ENCODE peak calls at places on chromosomes 12 and 14, in five cellular contexts. One of them, this sample, is unnamed.

GRCh38 chr14:50828738-50829471 is 2.1 kb downstream of the NIN start:
- DNase-seq in HepG2: no peak
- DNase-seq in GM12878: no peak
- DNase-seq in K562: no peak
- DNase-seq in A549: no peak
- DNase-seq in this sample: no peak

GRCh38 chr12:44369967-44370366 is 506.1 kb downstream of the NELL2 start:
- DNase-seq in K562: no peak
- DNase-seq in A549: no peak
- DNase-seq in GM12878: no peak
- DNase-seq in HepG2: no peak
- DNase-seq in this sample: no peak

GRCh38 chr12:57148469-57149308 is 1.3 kb upstream of the LRP1-AS start:
- DNase-seq in K562: no peak
- DNase-seq in GM12878: no peak
- DNase-seq in HepG2: peak; percentile 73
- DNase-seq in A549: no peak
- DNase-seq in this sample: peak; percentile 77

GRCh38 chr12:3559601-3560294 is 68.7 kb downstream of the PRMT8 start:
- DNase-seq in A549: no peak
- DNase-seq in GM12878: no peak
- DNase-seq in K562: no peak
- DNase-seq in HepG2: no peak
- DNase-seq in this sample: no peak

GRCh38 chr12:19689801-19690472 is 250.6 kb downstream of the AEBP2 start:
- DNase-seq in GM12878: no peak
- DNase-seq in HepG2: no peak
- DNase-seq in K562: no peak
- DNase-seq in A549: no peak
- DNase-seq in this sample: no peak

GRCh38 chr12:64785816-64786215 is 26.6 kb upstream of the GNS start:
- DNase-seq in K562: no peak
- DNase-seq in A549: no peak
- DNase-seq in GM12878: no peak
- DNase-seq in HepG2: no peak
- DNase-seq in this sample: no peak

GRCh38 chr12:54725233-54725843 is 77.2 kb upstream of the DCD start:
- DNase-seq in HepG2: peak; percentile 30
- DNase-seq in A549: peak; percentile 38
- DNase-seq in K562: no peak
- DNase-seq in GM12878: no peak
- DNase-seq in this sample: no peak

GRCh38 chr12:50033317-50033679 is 8.0 kb upstream of the RACGAP1 start:
- DNase-seq in GM12878: no peak
- DNase-seq in K562: no peak
- DNase-seq in A549: no peak
- DNase-seq in HepG2: no peak
- DNase-seq in this sample: no peak

GRCh38 chr12:110619534-110619953 is 5.6 kb downstream of the TCTN1 start:
- DNase-seq in K562: no peak
- DNase-seq in A549: no peak
- DNase-seq in GM12878: peak; percentile 80
- DNase-seq in HepG2: no peak
- DNase-seq in this sample: peak; percentile 29

GRCh38 chr14:93099187-93099586 is 16.5 kb downstream of the ITPK1 start:
- DNase-seq in A549: no peak
- DNase-seq in HepG2: no peak
- DNase-seq in GM12878: no peak
- DNase-seq in K562: no peak
- DNase-seq in this sample: no peak

GRCh38 chr14:106551265-106551664 is 1024.9 kb downstream of the TMEM121 start:
- DNase-seq in A549: no peak
- DNase-seq in HepG2: no peak
- DNase-seq in K562: no peak
- DNase-seq in GM12878: no peak
- DNase-seq in this sample: no peak

GRCh38 chr12:117596968-117597367 is 235.5 kb upstream of the NOS1 start:
- DNase-seq in A549: no peak
- DNase-seq in K562: no peak
- DNase-seq in HepG2: no peak
- DNase-seq in GM12878: no peak
- DNase-seq in this sample: no peak

GRCh38 chr12:57242691-57243454 is 8.1 kb downstream of the STAC3 start:
- DNase-seq in GM12878: no peak
- DNase-seq in A549: peak; percentile 81
- DNase-seq in HepG2: peak; percentile 38
- DNase-seq in K562: peak; percentile 68
- DNase-seq in this sample: peak; percentile 35

GRCh38 chr12:120175062-120175461 is 19.5 kb downstream of the GCN1 start:
- DNase-seq in HepG2: no peak
- DNase-seq in A549: no peak
- DNase-seq in GM12878: peak; percentile 57
- DNase-seq in K562: no peak
- DNase-seq in this sample: no peak

GRCh38 chr14:77347746-77348145 is 26.9 kb downstream of the GSTZ1 start:
- DNase-seq in GM12878: no peak
- DNase-seq in A549: no peak
- DNase-seq in HepG2: no peak
- DNase-seq in K562: no peak
- DNase-seq in this sample: no peak

GRCh38 chr12:57541717-57542116 is 5.3 kb downstream of the DCTN2 start:
- DNase-seq in A549: no peak
- DNase-seq in GM12878: no peak
- DNase-seq in HepG2: no peak
- DNase-seq in K562: no peak
- DNase-seq in this sample: no peak

GRCh38 chr14:34580381-34580780 is 40.9 kb upstream of the EAPP start:
- DNase-seq in A549: no peak
- DNase-seq in GM12878: no peak
- DNase-seq in HepG2: no peak
- DNase-seq in K562: no peak
- DNase-seq in this sample: no peak

GRCh38 chr12:105677672-105678071 is 347.2 kb downstream of the C12orf75 start:
- DNase-seq in A549: no peak
- DNase-seq in K562: no peak
- DNase-seq in GM12878: no peak
- DNase-seq in HepG2: no peak
- DNase-seq in this sample: no peak

GRCh38 chr14:50070840-50071548 is 45.4 kb downstream of the VCPKMT start:
- DNase-seq in K562: no peak
- DNase-seq in GM12878: no peak
- DNase-seq in HepG2: no peak
- DNase-seq in A549: no peak
- DNase-seq in this sample: no peak

GRCh38 chr14:64444984-64445845 is 20.1 kb upstream of the AKAP5 start:
- DNase-seq in A549: no peak
- DNase-seq in K562: no peak
- DNase-seq in HepG2: no peak
- DNase-seq in GM12878: peak; percentile 84
- DNase-seq in this sample: peak; percentile 77

GRCh38 chr12:106982229-106982628 is 4.7 kb downstream of the MTERF2 start:
- DNase-seq in K562: no peak
- DNase-seq in HepG2: no peak
- DNase-seq in GM12878: no peak
- DNase-seq in A549: no peak
- DNase-seq in this sample: peak; percentile 34

GRCh38 chr14:51613436-51613835 is 38.3 kb upstream of the FRMD6 start:
- DNase-seq in GM12878: no peak
- DNase-seq in A549: no peak
- DNase-seq in HepG2: no peak
- DNase-seq in K562: no peak
- DNase-seq in this sample: no peak

GRCh38 chr14:95307402-95308041 is 12.2 kb downstream of the CLMN start:
- DNase-seq in K562: no peak
- DNase-seq in GM12878: no peak
- DNase-seq in A549: no peak
- DNase-seq in HepG2: no peak
- DNase-seq in this sample: no peak

GRCh38 chr14:64493455-64493854 is 10.2 kb downstream of the ZBTB25 start:
- DNase-seq in HepG2: no peak
- DNase-seq in GM12878: no peak
- DNase-seq in K562: no peak
- DNase-seq in A549: no peak
- DNase-seq in this sample: no peak

GRCh38 chr12:15979096-15980091 is 68.3 kb downstream of the DERA start:
- DNase-seq in HepG2: peak; percentile 38
- DNase-seq in GM12878: no peak
- DNase-seq in A549: peak; percentile 51
- DNase-seq in K562: peak; percentile 34
- DNase-seq in this sample: peak; percentile 93
- TF ChIP-seq SMC3 in HepG2: no peak
- TF ChIP-seq SMC3 in GM12878: no peak
- TF ChIP-seq SMC3 in A549: no peak
- TF ChIP-seq SMC3 in K562: no peak
- TF ChIP-seq SMC3 in this sample: no peak

GRCh38 chr12:121582583-121583333 is 1.9 kb upstream of the KDM2B start:
- DNase-seq in K562: peak; percentile 43
- DNase-seq in A549: no peak
- DNase-seq in GM12878: no peak
- DNase-seq in HepG2: peak; percentile 86
- DNase-seq in this sample: no peak

GRCh38 chr12:121579190-121579791 is 1.5 kb downstream of the KDM2B start:
- DNase-seq in HepG2: no peak
- DNase-seq in GM12878: no peak
- DNase-seq in K562: peak; percentile 65
- DNase-seq in A549: no peak
- DNase-seq in this sample: no peak

GRCh38 chr12:121579981-121580868 is 598 bp downstream of the KDM2B start:
- DNase-seq in GM12878: no peak
- DNase-seq in HepG2: peak; percentile 34
- DNase-seq in K562: peak; percentile 83
- DNase-seq in A549: peak; percentile 58
- DNase-seq in this sample: peak; percentile 55

GRCh38 chr12:121581681-121582439 is 1.0 kb upstream of the KDM2B start:
- DNase-seq in HepG2: no peak
- DNase-seq in A549: no peak
- DNase-seq in GM12878: no peak
- DNase-seq in K562: peak; percentile 65
- DNase-seq in this sample: peak; percentile 50

DNA sequence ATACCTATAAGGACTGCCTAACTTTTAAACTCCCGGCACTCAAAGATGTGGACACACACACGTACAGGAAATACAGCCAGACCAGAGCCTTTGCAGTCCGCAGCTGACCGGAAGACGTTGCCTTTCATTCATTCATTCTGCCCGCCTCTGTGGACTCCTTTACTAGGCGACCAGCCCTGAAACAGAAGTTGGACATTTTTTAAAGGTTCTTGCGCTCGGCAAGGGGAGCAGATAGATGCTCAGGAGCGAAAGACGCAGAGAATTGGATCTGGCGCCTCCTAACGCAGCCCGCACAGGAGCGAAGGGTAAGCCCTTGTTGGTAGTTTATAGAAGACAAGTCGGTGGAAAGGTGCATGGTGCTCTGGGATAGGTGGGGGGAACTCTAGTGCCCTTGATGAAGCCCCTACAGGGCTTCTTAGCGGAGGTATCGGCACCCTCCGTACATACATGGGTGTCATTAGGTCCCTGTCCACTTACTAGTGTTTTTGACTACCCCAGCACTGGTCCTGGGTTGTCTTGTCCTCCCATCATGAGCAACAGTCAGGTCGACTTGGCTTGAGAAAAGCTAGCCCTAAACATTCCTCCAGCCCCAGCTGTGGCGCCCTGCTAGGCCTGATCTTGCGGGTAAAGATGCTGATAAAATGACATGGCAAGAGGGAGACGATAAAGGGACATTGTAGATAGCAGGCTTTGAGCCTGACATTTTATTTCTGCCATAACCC is at the start of gene KDM2B:
- DNase-seq in GM12878: no peak
- DNase-seq in K562: peak; percentile 50
- DNase-seq in A549: no peak
- DNase-seq in HepG2: peak; percentile 63
- DNase-seq in this sample: peak; percentile 67
- TF ChIP-seq BHLHE40 in GM12878: no peak
- TF ChIP-seq BHLHE40 in K562: no peak
- TF ChIP-seq BHLHE40 in A549: no peak
- TF ChIP-seq BHLHE40 in HepG2: no peak
- TF ChIP-seq BHLHE40 in this sample: no peak

GRCh38 chr12:13075786-13076570 is 27.5 kb downstream of the GSG1 start:
- DNase-seq in GM12878: no peak
- DNase-seq in K562: no peak
- DNase-seq in A549: no peak
- DNase-seq in HepG2: no peak
- DNase-seq in this sample: no peak

GRCh38 chr12:13071305-13072280 is 27.4 kb downstream of the FAM234B start:
- DNase-seq in A549: no peak
- DNase-seq in K562: no peak
- DNase-seq in HepG2: no peak
- DNase-seq in GM12878: no peak
- DNase-seq in this sample: no peak

GRCh38 chr12:13073191-13073590 is 29.0 kb downstream of the FAM234B start:
- DNase-seq in K562: no peak
- DNase-seq in A549: no peak
- DNase-seq in HepG2: no peak
- DNase-seq in GM12878: no peak
- DNase-seq in this sample: peak; percentile 31

GRCh38 chr12:13075114-13075471 is 28.4 kb downstream of the GSG1 start:
- DNase-seq in K562: no peak
- DNase-seq in HepG2: no peak
- DNase-seq in A549: no peak
- DNase-seq in GM12878: no peak
- DNase-seq in this sample: peak; percentile 15

DNA sequence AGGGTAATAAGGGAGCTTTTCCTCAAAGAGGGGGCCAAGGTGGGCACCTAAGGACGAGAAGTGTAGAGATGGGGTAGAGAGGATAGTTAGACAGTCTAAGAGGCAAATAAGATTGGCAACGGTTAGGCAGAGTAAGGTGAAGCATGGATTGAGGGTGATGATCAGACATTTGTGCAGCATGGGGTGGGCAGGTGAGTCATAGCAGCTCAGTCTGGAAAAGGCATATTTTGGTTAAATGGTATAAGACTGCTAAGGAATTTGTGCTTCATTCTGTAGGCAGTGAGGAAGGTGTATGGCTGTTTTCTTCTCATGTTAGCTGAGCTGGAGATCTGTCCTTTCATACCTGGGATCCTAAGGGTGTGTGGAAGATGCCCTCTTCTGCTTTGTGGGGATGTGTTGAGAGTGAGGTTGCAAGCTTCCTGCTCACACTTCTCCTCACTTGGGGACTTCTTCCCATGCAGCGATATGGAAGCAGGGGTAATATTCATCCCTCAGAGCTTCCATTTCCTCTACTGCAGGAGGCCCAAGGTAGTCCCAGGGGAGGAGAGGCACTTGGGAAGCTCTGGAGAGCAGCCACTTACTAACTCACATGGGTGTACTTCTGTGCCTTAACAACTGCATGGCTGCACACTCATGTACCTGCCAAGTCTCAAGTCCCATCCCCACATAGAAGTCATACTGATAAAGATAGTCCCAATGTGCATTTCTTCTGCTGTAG is 28.9 kb downstream of the GSG1 start:
- DNase-seq in HepG2: no peak
- DNase-seq in K562: no peak
- DNase-seq in GM12878: no peak
- DNase-seq in A549: no peak
- DNase-seq in this sample: peak; percentile 40
- TF ChIP-seq SMC3 in HepG2: no peak
- TF ChIP-seq SMC3 in K562: no peak
- TF ChIP-seq SMC3 in GM12878: no peak
- TF ChIP-seq SMC3 in A549: no peak
- TF ChIP-seq SMC3 in this sample: no peak

GRCh38 chr12:8065991-8066594 is at the start of gene C3AR1:
- DNase-seq in HepG2: no peak
- DNase-seq in K562: no peak
- DNase-seq in A549: no peak
- DNase-seq in GM12878: no peak
- DNase-seq in this sample: peak; percentile 79
- TF ChIP-seq BHLHE40 in HepG2: no peak
- TF ChIP-seq BHLHE40 in K562: no peak
- TF ChIP-seq BHLHE40 in A549: no peak
- TF ChIP-seq BHLHE40 in GM12878: no peak
- TF ChIP-seq BHLHE40 in this sample: no peak

This sample was measured in IMR-90.